ENCODE peak calls at places on chromosomes 6 and 20, in four cellular contexts. N is heart left ventricle, Z is OCI-LY7, C is mesendoderm. T is an unnamed sample. For H3K4me1, the result is how much of the 10 kb centered on the place peaks cover.

GRCh38 chr6:150485559-150486517 is 113.8 kb upstream of the PLEKHG1 start:
- DNase-seq in N (no peak), Z (no peak), C (no peak), T (no peak)

GRCh38 chr6:147156218-147156617 is 48.0 kb upstream of the STXBP5 start:
- DNase-seq in N (no peak), Z (no peak), C (no peak), T (no peak)

GRCh38 chr6:41073203-41073967 is 611 bp downstream of the NFYA start:
- DNase-seq in N (peak), Z (peak), C (peak), T (peak)

GRCh38 chr6:98366406-98366805 is 468.0 kb upstream of the POU3F2 start:
- DNase-seq in N (no peak), Z (no peak), C (no peak), T (no peak)

GRCh38 chr20:33262658-33263065 is 20.4 kb upstream of the BPIFB1 start:
- DNase-seq in N (no peak), Z (peak), C (peak), T (peak)

GRCh38 chr6:142945446-142946180 is 637 bp upstream of the HIVEP2 start:
- DNase-seq in N (peak), Z (peak), C (peak), T (peak)

GRCh38 chr20:19867940-19868371 is 109.9 kb downstream of the RIN2 start:
- DNase-seq in N (no peak), Z (no peak), C (no peak), T (peak)

GRCh38 chr20:44959082-44959895 is 908 bp downstream of the TOMM34 start:
- DNase-seq in N (no peak), Z (peak), C (peak), T (peak)

GRCh38 chr6:135161996-135162395 is 19.1 kb upstream of the MYB start:
- DNase-seq in N (no peak), Z (no peak), C (no peak), T (no peak)

GRCh38 chr6:135909737-135910387 is 58.4 kb downstream of the PDE7B start:
- DNase-seq in N (no peak), Z (peak), C (peak), T (peak)

GRCh38 chr6:133512410-133513016 is 271.4 kb downstream of the EYA4 start:
- DNase-seq in N (no peak), Z (peak), C (peak), T (no peak)

GRCh38 chr6:150238294-150238693 is 95.5 kb downstream of the PPP1R14C start:
- DNase-seq in N (peak), Z (no peak), C (no peak), T (peak)

GRCh38 chr6:53728570-53729194 is 63.1 kb upstream of the KLHL31 start:
- DNase-seq in N (no peak), Z (peak), C (peak), T (peak)

GRCh38 chr20:3794701-3795420 is 1.2 kb upstream of the CDC25B start:
- DNase-seq in N (no peak), Z (no peak), C (no peak), T (peak)

GRCh38 chr6:156866181-156866862 is 89.1 kb downstream of the ARID1B start:
- DNase-seq in N (no peak), Z (peak), C (peak), T (no peak)

GRCh38 chr6:33967966-33968724 is 164.3 kb upstream of the MLN start:
- DNase-seq in N (no peak), Z (no peak), C (peak), T (no peak)

GRCh38 chr6:161091972-161092701 is 100.6 kb downstream of the MAP3K4 start:
- DNase-seq in N (no peak), Z (no peak), C (no peak), T (no peak)

GRCh38 chr20:11845311-11845710 is 72.4 kb upstream of the BTBD3 start:
- DNase-seq in N (no peak), Z (no peak), C (peak), T (no peak)

GRCh38 chr6:113732384-113732966 is 124.7 kb upstream of the MARCKS start:
- DNase-seq in N (peak), Z (no peak), C (no peak), T (no peak)

GRCh38 chr6:135221505-135221904 is 40.4 kb downstream of the MYB start:
- DNase-seq in N (no peak), Z (no peak), C (no peak), T (no peak)

GRCh38 chr6:37535701-37536461 is 36.2 kb upstream of the CCDC167 start:
- DNase-seq in N (no peak), Z (peak), C (peak), T (peak)

GRCh38 chr6:2616796-2617195 is 133.9 kb downstream of the MYLK4 start:
- DNase-seq in N (no peak), Z (no peak), C (no peak), T (no peak)

GRCh38 chr6:16236009-16236501 is 2.3 kb upstream of the GMPR start:
- DNase-seq in N (no peak), Z (no peak), C (no peak), T (no peak)

GRCh38 chr6:124560836-124561585 is 401.2 kb upstream of the RNF217 start:
- DNase-seq in N (no peak), Z (no peak), C (peak), T (no peak)

GRCh38 chr6:15481892-15482291 is 180.9 kb downstream of the DTNBP1 start:
- DNase-seq in N (no peak), Z (no peak), C (peak), T (no peak)

GRCh38 chr6:80543598-80544181 is 437.2 kb downstream of the BCKDHB start:
- DNase-seq in N (no peak), Z (no peak), C (no peak), T (no peak)

GRCh38 chr6:80541886-80542285 is 435.4 kb downstream of the BCKDHB start:
- DNase-seq in N (no peak), Z (no peak), C (no peak), T (no peak)

GRCh38 chr6:80540700-80541099 is 434.2 kb downstream of the BCKDHB start:
- DNase-seq in N (no peak), Z (no peak), C (no peak), T (no peak)

GRCh38 chr6:80543151-80543550 is 436.7 kb downstream of the BCKDHB start:
- DNase-seq in N (no peak), Z (no peak), C (no peak), T (no peak)

GRCh38 chr6:80541186-80541585 is 434.7 kb downstream of the BCKDHB start:
- DNase-seq in N (no peak), Z (no peak), C (peak), T (no peak)
- H3K4me1 ChIP-seq in N (under half), Z (under half), C (under half), T (under half)

DNA sequence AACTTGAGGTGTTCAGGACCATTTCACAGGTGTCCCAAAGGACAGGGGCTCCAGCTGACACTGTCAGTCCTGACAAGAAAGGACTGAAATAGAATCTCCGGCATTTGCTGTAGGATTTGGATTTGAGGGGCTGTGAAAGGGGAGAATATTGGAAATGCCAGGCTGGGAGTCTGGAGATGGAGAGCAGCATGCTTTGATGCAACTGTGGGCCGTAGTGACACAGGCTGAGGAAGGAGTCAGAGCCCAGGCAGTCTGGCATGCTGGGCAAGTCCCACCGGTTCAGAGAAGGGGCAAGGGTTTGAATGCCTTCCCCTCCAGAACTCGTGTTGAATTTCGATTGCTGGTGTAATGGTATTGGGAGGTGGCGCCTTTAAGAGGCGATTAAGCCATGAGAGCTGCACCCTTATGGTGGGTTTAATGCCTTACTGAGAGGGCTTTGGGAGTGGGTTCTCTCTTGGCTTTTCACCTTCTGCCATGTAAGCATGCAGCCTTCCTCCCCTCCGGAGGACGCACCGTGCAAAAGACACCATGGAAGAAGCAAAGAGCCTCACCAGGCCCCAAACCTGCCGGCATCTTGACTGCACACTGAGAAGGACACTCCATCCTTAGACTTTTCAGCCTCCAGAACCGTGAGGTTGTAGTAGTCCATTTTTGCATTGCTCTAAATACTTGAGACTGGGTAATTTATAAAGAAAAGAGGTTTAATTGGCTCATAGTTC is 9.4 kb upstream of the PYGB start:
- DNase-seq in N (no peak), Z (no peak), C (no peak), T (no peak)
- H3K27ac ChIP-seq in N (no peak), Z (no peak), C (no peak), T (peak)

GRCh38 chr20:46638367-46639274 is 12.6 kb downstream of the SLC13A3 start:
- DNase-seq in N (no peak), Z (no peak), C (peak), T (no peak)
- H3K4me1 ChIP-seq in N (under half), Z (under half), C (under half), T (under half)

GRCh38 chr20:32235331-32236047 is 27.8 kb downstream of the POFUT1 start:
- DNase-seq in N (no peak), Z (no peak), C (no peak), T (no peak)
- H3K27ac ChIP-seq in N (no peak), Z (no peak), C (no peak), T (no peak)

DNA sequence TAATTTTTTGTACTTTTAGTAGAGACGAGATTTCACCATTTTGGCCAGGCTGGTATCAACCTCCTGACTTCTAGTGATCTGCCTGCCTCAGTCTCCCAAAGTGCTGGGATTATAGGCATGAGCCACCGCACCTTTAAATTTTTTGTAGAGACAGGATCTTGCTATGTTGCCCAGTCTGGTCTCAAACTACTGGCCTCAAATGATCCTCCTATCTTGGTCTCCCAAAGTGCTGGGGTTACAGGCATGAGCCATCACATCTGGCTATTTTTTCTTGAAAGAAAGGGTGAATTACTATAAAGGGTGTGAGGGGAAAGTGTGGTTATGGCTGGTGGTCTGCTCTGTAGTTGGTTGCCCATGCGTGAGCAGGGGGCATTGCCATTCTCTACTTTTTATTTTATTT is 1.6 kb downstream of the LY6G6F start:
- DNase-seq in N (no peak), Z (no peak), C (no peak), T (no peak)
- H3K4me1 ChIP-seq in N (under half), Z (under half), C (under half), T (under half)

DNA sequence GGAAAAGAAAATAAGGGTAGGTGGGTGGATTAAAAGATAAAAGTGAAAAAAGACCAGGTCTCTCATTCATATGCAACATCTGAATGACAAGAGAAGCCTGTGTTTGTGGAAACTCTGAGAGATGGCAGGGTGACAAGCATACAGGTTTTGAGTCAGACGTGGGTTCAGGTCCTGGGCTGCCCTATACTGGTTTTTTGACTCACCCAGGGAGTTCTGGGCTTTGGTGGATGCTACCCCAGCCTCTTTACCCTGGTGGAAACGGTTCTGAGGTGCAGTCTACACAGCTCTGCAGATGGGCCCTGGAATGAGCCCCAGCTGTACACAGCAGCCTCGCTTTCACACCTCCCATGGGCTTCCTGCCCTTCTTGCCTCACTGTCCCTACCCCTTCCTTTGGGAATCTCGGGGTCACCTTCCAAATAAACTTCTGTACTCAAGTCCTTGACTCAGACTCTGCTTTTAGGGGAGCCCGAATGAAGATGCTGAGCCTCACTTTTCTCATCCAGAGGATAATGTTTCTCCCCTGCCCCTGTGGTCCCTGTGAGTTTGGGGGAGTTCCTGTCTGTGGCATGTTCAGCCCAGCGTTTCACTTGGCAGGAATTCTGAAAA is 77.7 kb upstream of the CLDN20 start:
- DNase-seq in N (no peak), Z (no peak), C (peak), T (no peak)
- H3K27ac ChIP-seq in N (no peak), Z (no peak), C (no peak), T (no peak)

GRCh38 chr6:137237413-137238170 is 18.4 kb upstream of the IFNGR1 start:
- DNase-seq in N (no peak), Z (no peak), C (peak), T (no peak)
- H3K4me1 ChIP-seq in N (under half), Z (under half), C (under half), T (half or more)

DNA sequence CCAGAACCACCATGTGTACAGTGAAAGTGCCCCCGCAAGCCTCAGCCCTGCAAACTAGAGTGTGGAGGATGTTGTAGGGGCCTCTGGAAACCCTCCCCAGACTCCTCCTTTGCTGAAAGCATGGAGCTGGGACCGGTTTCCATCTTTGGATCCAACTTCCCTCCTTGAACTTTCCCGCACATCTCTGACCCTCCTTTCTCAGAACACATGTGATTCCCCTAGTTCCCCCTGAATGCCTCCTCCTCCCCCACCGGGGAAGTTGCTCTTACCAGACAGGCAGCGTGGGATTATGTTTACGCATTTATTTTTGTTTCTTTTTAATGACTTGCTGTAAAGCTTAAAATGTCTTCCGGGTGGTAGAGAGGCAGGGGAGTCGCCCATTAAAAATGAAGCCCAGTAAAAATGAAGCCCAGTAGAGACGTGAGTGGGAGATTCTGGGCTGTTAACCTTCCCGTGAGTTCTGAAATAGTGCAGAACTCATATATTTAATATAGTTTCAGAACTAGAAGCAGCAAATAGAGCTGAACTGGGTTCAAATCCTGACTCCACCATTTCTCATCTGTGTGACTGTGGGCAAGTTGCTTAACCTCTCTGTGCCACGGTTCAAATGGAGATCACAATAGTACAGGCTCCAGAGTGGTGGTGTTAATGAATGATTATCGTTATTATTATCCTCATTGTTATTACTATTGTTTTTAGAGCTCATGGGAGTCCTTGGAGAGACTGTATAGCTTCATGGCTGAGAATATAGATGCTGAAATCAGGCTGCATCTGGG is 8.0 kb upstream of the PTPN1 start:
- DNase-seq in N (no peak), Z (no peak), C (no peak), T (no peak)
- H3K27ac ChIP-seq in N (peak), Z (no peak), C (no peak), T (peak)

DNA sequence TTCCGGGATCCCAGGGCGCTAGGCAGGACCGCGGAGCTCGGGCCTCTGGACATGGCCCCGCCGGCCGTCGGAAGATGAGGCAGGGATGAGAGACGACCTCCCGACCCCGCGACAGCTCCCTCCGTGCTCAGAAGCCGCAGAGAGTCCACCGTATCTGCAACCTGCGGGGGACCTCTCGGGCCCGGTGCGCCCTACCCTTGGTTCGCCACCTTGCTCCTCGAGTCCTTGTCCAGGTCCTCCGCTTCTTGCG is 301 bp downstream of the PPP1R3D start:
- DNase-seq in N (peak), Z (no peak), C (no peak), T (no peak)
- H3K4me1 ChIP-seq in N (half or more), Z (under half), C (under half), T (under half)

T was measured in upper lobe of left lung.